ENCODE peak calls at places on chromosomes 16 and 17, in four cellular contexts. V is activated CD8-positive, alpha-beta T cell treated with anti-CD3 and anti-CD28 coated beads, Interleukin-2, amount 10 ng/mL, durations not matched to agents 7 days and 5 days; C is omental fat pad; Z is effector memory CD4-positive, alpha-beta T cell. M is an unnamed sample.

GRCh38 chr16:10752843-10753523 is 9.3 kb downstream of the NUBP1 start:
- DNase-seq in Z (no peak), V (no peak), C (peak; percentile 37), M (no peak)

GRCh38 chr16:53415504-53415903 is 18.8 kb upstream of the RBL2 start:
- DNase-seq in C (no peak), V (no peak), Z (no peak), M (no peak)

GRCh38 chr16:9345046-9345445 is 253.6 kb downstream of the HAPSTR1 start:
- DNase-seq in Z (no peak), C (no peak), V (no peak), M (no peak)

GRCh38 chr16:70252355-70252988 is 732 bp upstream of the EXOSC6 start:
- DNase-seq in V (no peak), C (no peak), Z (no peak), M (no peak)

GRCh38 chr17:56896968-56897359 is 16.9 kb downstream of the TRIM25 start:
- DNase-seq in Z (no peak), V (no peak), C (no peak), M (no peak)

GRCh38 chr17:44310612-44311376 is 2.4 kb downstream of the RUNDC3A start:
- DNase-seq in C (no peak), V (no peak), Z (no peak), M (no peak)

GRCh38 chr16:4070936-4071335 is 45.3 kb downstream of the ADCY9 start:
- DNase-seq in V (no peak), Z (no peak), C (no peak), M (no peak)

GRCh38 chr16:12259258-12259657 is 282.7 kb downstream of the SNX29 start:
- DNase-seq in Z (no peak), C (no peak), V (no peak), M (no peak)

GRCh38 chr16:13351651-13352217 is 450.3 kb downstream of the SHISA9 start:
- DNase-seq in Z (no peak), V (no peak), C (no peak), M (no peak)

GRCh38 chr17:50562266-50563094 is 2.0 kb downstream of the CACNA1G start:
- DNase-seq in Z (no peak), V (no peak), C (no peak), M (no peak)

GRCh38 chr17:68705331-68706166 is 104.4 kb upstream of the FAM20A start:
- DNase-seq in Z (no peak), C (no peak), V (no peak), M (no peak)

GRCh38 chr17:81270279-81270678 is 24.8 kb downstream of the SLC38A10 start:
- DNase-seq in C (no peak), V (no peak), Z (no peak), M (no peak)

GRCh38 chr17:6667516-6667915 is 16.0 kb downstream of the C17orf100 start:
- DNase-seq in Z (no peak), V (no peak), C (no peak), M (no peak)

GRCh38 chr16:3401719-3402397 is 843 bp downstream of the ZNF174 start:
- DNase-seq in V (no peak), C (no peak), Z (no peak), M (no peak)

GRCh38 chr16:15970743-15971434 is 21.5 kb downstream of the ABCC1 start:
- DNase-seq in V (no peak), C (no peak), Z (no peak), M (no peak)

GRCh38 chr17:8581002-8581658 is 49.4 kb downstream of the MYH10 start:
- DNase-seq in C (no peak), Z (no peak), V (no peak), M (peak; percentile 4)

GRCh38 chr17:146546-146945 is 9.2 kb downstream of the SCGB1C2 start:
- DNase-seq in V (no peak), Z (no peak), C (no peak), M (no peak)

GRCh38 chr17:57898487-57899311 is 48.9 kb upstream of the MRPS23 start:
- DNase-seq in Z (no peak), C (no peak), V (no peak), M (no peak)

GRCh38 chr17:80468222-80468621 is 8.2 kb downstream of the NPTX1 start:
- DNase-seq in Z (no peak), V (no peak), C (no peak), M (no peak)

GRCh38 chr17:66849851-66850580 is 15.1 kb downstream of the CACNG5 start:
- DNase-seq in Z (no peak), C (no peak), V (no peak), M (no peak)

GRCh38 chr17:596287-596686 is 118.4 kb downstream of the VPS53 start:
- DNase-seq in Z (no peak), V (no peak), C (no peak), M (no peak)

GRCh38 chr16:28938721-28939120 is 7.0 kb downstream of the CD19 start:
- DNase-seq in Z (no peak), V (no peak), C (no peak), M (no peak)

GRCh38 chr17:18066866-18067265 is 20.9 kb upstream of the DRG2 start:
- DNase-seq in C (no peak), Z (no peak), V (no peak), M (no peak)

GRCh38 chr16:77437859-77438258 is 3.0 kb upstream of the ADAMTS18 start:
- DNase-seq in C (no peak), V (no peak), Z (no peak), M (no peak)

GRCh38 chr17:44787271-44787940 is 28.6 kb downstream of the ADAM11 start:
- DNase-seq in C (no peak), V (no peak), Z (no peak), M (no peak)

GRCh38 chr17:12545877-12546513 is 119.7 kb upstream of the MYOCD start:
- DNase-seq in Z (no peak), V (peak; percentile 21), C (no peak), M (no peak)